ENCODE peak calls at places on chromosomes 1 and 21, in seven cellular contexts. One of them, this sample, is unnamed.

GRCh38 chr1:242209063-242209462 is 210.2 kb upstream of the MAP1LC3C start:
- DNase-seq in GM23248: no peak
- DNase-seq in hepatocyte: no peak
- DNase-seq in MM.1S: no peak
- DNase-seq in endothelial cell of umbilical vein: no peak
- DNase-seq in H1: no peak
- DNase-seq in K562: no peak
- DNase-seq in this sample: peak

GRCh38 chr21:43027846-43028731 is 47.5 kb downstream of the CBS start:
- DNase-seq in GM23248: no peak
- DNase-seq in hepatocyte: no peak
- DNase-seq in MM.1S: no peak
- DNase-seq in endothelial cell of umbilical vein: no peak
- DNase-seq in H1: no peak
- DNase-seq in K562: no peak
- DNase-seq in this sample: no peak

GRCh38 chr1:116733466-116734108 is 20.6 kb upstream of the CD2 start:
- DNase-seq in GM23248: no peak
- DNase-seq in hepatocyte: no peak
- DNase-seq in MM.1S: no peak
- DNase-seq in endothelial cell of umbilical vein: no peak
- DNase-seq in H1: no peak
- DNase-seq in K562: no peak
- DNase-seq in this sample: no peak

GRCh38 chr1:116311756-116312691 is 61.0 kb upstream of the ATP1A1 start:
- DNase-seq in GM23248: no peak
- DNase-seq in hepatocyte: peak
- DNase-seq in MM.1S: no peak
- DNase-seq in endothelial cell of umbilical vein: no peak
- DNase-seq in H1: no peak
- DNase-seq in K562: no peak
- DNase-seq in this sample: peak

GRCh38 chr1:19113362-19114092 is 96.5 kb downstream of the UBR4 start:
- DNase-seq in GM23248: peak
- DNase-seq in hepatocyte: peak
- DNase-seq in MM.1S: peak
- DNase-seq in endothelial cell of umbilical vein: peak
- DNase-seq in H1: peak
- DNase-seq in K562: peak
- DNase-seq in this sample: peak

GRCh38 chr1:39051956-39052355 is 25.8 kb downstream of the NDUFS5 start:
- DNase-seq in GM23248: no peak
- DNase-seq in hepatocyte: no peak
- DNase-seq in MM.1S: no peak
- DNase-seq in endothelial cell of umbilical vein: no peak
- DNase-seq in H1: peak
- DNase-seq in K562: no peak
- DNase-seq in this sample: peak

GRCh38 chr1:3539707-3540425 is 71.4 kb downstream of the MEGF6 start:
- DNase-seq in GM23248: peak
- DNase-seq in hepatocyte: no peak
- DNase-seq in MM.1S: peak
- DNase-seq in endothelial cell of umbilical vein: peak
- DNase-seq in H1: no peak
- DNase-seq in K562: no peak
- DNase-seq in this sample: no peak

GRCh38 chr21:25791321-25791720 is 56.5 kb downstream of the GABPA start:
- DNase-seq in GM23248: no peak
- DNase-seq in hepatocyte: no peak
- DNase-seq in MM.1S: no peak
- DNase-seq in endothelial cell of umbilical vein: no peak
- DNase-seq in H1: no peak
- DNase-seq in K562: no peak
- DNase-seq in this sample: no peak

GRCh38 chr21:45541221-45542039 is 810 bp downstream of the SLC19A1 start:
- DNase-seq in GM23248: peak
- DNase-seq in hepatocyte: peak
- DNase-seq in MM.1S: peak
- DNase-seq in endothelial cell of umbilical vein: peak
- DNase-seq in H1: no peak
- DNase-seq in K562: peak
- DNase-seq in this sample: no peak

GRCh38 chr1:160954158-160955104 is at the start of gene ITLN2:
- DNase-seq in GM23248: peak
- DNase-seq in hepatocyte: peak
- DNase-seq in MM.1S: peak
- DNase-seq in endothelial cell of umbilical vein: no peak
- DNase-seq in H1: no peak
- DNase-seq in K562: peak
- DNase-seq in this sample: peak

GRCh38 chr1:192709544-192709943 is 73.6 kb downstream of the RGS13 start:
- DNase-seq in GM23248: peak
- DNase-seq in hepatocyte: no peak
- DNase-seq in MM.1S: no peak
- DNase-seq in endothelial cell of umbilical vein: no peak
- DNase-seq in H1: no peak
- DNase-seq in K562: no peak
- DNase-seq in this sample: peak

GRCh38 chr1:228174482-228175315 is 9.1 kb downstream of the IBA57 start:
- DNase-seq in GM23248: peak
- DNase-seq in hepatocyte: no peak
- DNase-seq in MM.1S: no peak
- DNase-seq in endothelial cell of umbilical vein: no peak
- DNase-seq in H1: no peak
- DNase-seq in K562: peak
- DNase-seq in this sample: peak

DNA sequence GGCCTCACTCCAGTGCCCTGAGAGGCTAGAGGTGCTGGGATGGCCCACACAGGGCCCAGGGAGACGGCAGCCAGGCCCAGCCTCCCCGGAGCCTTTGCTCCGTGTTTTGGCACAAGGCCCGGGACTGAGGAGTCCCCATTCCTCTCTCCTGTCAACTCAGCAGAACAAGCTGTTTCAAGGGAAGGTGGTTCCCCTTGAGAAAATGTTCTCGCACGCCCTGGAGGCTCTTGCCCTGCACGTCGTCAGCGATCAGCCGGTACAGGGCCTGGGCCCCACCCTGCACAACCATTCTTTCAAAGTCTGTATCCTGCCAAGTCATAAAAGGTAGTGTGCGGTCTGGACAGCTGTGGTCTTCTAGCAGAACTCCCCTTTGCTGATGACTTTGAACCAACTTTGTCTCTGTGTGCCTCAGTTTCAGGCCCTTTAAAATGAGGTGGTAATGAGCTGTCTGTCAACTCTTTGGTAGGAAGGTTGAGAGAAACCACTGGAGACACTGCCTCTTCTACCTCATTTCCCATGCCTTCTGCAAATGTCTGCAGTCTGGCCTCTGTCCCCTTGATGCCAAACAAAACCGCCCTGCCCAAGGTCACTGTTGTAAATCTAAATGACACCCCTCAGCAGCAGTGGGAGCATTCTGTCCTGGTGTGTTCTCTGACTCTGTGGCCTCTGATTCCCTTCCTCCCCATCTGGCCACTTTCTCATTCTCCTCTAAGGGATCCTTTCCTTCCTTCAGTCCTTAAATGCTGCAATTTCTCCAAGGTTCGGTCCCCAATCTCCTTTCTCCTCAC is 138.6 kb upstream of the JUN start:
- DNase-seq in GM23248: no peak
- DNase-seq in hepatocyte: peak
- DNase-seq in MM.1S: peak
- DNase-seq in endothelial cell of umbilical vein: no peak
- DNase-seq in H1: no peak
- DNase-seq in K562: no peak
- DNase-seq in this sample: no peak
- H3K27ac ChIP-seq in GM23248: no peak
- H3K27ac ChIP-seq in hepatocyte: peak
- H3K27ac ChIP-seq in MM.1S: peak
- H3K27ac ChIP-seq in endothelial cell of umbilical vein: no peak
- H3K27ac ChIP-seq in H1: no peak
- H3K27ac ChIP-seq in K562: no peak
- H3K27ac ChIP-seq in this sample: no peak

GRCh38 chr1:155278689-155279160 is 1.5 kb downstream of the HCN3 start:
- DNase-seq in GM23248: peak
- DNase-seq in hepatocyte: no peak
- DNase-seq in MM.1S: no peak
- DNase-seq in endothelial cell of umbilical vein: no peak
- DNase-seq in H1: no peak
- DNase-seq in K562: no peak
- DNase-seq in this sample: no peak
- H3K4me2 ChIP-seq in GM23248: peak
- H3K4me2 ChIP-seq in hepatocyte: peak
- H3K4me2 ChIP-seq in MM.1S: peak
- H3K4me2 ChIP-seq in endothelial cell of umbilical vein: peak
- H3K4me2 ChIP-seq in H1: peak
- H3K4me2 ChIP-seq in K562: peak
- H3K4me2 ChIP-seq in this sample: peak

DNA sequence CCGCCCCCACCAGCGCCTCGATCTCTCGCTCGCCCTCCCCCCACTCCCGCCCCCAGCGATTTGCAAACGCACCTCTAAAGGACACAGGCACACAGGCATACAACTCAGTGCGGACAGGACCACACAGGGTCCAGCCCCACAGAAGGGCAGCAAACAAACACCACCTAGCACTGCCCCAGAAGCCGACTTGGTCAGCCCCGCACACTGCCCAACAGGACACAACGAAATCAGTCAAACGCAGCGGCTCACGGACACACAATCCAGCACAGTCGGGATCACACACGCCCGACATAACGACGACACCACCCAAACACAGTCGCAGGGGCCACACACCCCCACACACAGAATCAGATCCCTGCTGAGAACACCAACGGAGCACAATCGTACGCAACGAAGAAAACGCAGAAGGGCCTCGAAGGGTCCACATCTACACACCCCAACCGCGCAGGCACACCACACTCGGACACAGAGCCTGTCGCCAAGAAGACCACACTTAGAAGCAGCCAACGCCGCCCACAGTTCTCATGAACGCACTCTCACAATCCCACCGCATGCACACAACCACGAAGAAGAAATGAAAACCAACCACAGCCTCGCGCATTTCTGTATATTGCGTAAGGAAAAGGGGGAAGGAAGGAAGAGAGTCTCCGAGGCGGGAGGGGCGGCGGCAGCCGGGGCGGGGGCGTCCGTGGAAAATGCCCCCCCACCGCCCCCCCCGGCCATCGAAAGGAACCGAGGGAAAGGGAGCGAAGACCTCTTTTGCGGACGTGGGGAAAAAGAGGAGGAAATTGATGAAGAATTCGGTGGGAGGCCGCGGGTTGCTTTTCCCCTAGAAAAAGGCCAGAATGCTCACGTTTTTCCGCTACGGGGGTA is 475 bp downstream of the TAL1 start:
- DNase-seq in GM23248: peak
- DNase-seq in hepatocyte: peak
- DNase-seq in MM.1S: no peak
- DNase-seq in endothelial cell of umbilical vein: peak
- DNase-seq in H1: no peak
- DNase-seq in K562: peak
- DNase-seq in this sample: peak
- TF ChIP-seq EZH2 in GM23248: peak
- TF ChIP-seq EZH2 in hepatocyte: peak
- TF ChIP-seq EZH2 in MM.1S: no peak
- TF ChIP-seq EZH2 in endothelial cell of umbilical vein: no peak
- TF ChIP-seq EZH2 in H1: peak
- TF ChIP-seq EZH2 in K562: no peak
- TF ChIP-seq EZH2 in this sample: peak

DNA sequence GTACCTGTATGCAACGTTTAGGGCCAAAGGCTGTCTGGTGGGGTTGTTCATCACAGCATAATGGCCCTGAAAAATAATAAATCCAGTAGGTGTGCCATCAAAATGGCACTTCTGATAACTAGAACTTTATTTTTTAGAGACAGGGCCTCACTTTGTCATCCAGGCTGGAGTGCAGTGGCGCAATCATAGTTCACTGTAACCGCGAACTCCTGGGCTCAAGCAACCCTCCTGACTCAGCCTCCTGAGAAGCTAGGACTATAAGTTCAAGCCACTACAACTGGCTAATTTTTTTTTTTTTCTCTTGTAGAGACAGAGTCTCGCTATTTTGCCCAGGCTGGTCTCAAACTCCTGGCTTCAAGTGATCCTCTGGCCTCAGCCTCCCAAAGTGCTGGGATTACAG is 4.7 kb downstream of the SNAPIN start:
- DNase-seq in GM23248: peak
- DNase-seq in hepatocyte: no peak
- DNase-seq in MM.1S: no peak
- DNase-seq in endothelial cell of umbilical vein: no peak
- DNase-seq in H1: no peak
- DNase-seq in K562: no peak
- DNase-seq in this sample: no peak
- H3K27ac ChIP-seq in GM23248: peak
- H3K27ac ChIP-seq in hepatocyte: no peak
- H3K27ac ChIP-seq in MM.1S: no peak
- H3K27ac ChIP-seq in endothelial cell of umbilical vein: no peak
- H3K27ac ChIP-seq in H1: no peak
- H3K27ac ChIP-seq in K562: no peak
- H3K27ac ChIP-seq in this sample: no peak

GRCh38 chr1:64655861-64656260 is 89.0 kb upstream of the RAVER2 start:
- DNase-seq in GM23248: no peak
- DNase-seq in hepatocyte: no peak
- DNase-seq in MM.1S: no peak
- DNase-seq in endothelial cell of umbilical vein: no peak
- DNase-seq in H1: no peak
- DNase-seq in K562: no peak
- DNase-seq in this sample: no peak
- H3K4me2 ChIP-seq in GM23248: no peak
- H3K4me2 ChIP-seq in hepatocyte: no peak
- H3K4me2 ChIP-seq in MM.1S: no peak
- H3K4me2 ChIP-seq in endothelial cell of umbilical vein: no peak
- H3K4me2 ChIP-seq in H1: no peak
- H3K4me2 ChIP-seq in K562: no peak
- H3K4me2 ChIP-seq in this sample: no peak

DNA sequence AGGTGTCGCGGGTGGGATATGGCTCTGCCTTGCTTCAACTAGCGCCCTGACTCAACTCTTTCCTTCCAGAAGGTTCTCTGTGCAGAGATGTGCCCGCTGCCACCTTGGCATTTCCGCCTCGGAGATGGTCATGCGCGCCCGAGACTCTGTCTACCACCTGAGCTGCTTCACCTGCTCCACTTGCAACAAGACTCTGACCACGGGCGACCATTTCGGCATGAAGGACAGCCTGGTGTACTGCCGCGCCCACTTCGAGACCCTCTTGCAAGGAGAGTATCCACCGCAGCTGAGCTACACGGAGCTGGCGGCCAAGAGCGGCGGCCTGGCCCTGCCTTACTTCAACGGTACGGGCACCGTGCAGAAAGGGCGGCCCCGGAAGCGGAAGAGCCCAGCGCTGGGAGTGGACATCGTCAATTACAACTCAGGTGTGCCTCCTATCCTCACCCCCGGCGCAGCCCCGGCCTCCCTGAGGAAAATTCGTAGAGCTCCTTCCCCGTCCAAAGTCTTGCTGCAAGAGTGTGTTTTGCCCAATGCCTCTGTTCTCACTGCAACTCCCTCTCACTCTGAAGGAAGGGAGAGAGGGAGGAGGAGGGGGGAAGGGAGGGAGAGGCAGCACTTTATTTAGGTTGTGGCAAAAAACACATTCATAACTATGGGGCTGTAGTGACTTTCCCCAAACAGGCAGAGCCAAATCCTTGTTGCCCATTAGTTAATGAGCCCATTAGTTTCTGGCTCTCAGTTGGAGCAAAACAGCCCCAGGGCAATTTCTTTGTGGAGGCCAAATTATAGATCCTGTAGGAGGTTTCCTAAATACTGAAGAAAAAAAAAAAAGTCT is 4.3 kb downstream of the LHX9 start:
- DNase-seq in GM23248: no peak
- DNase-seq in hepatocyte: peak
- DNase-seq in MM.1S: no peak
- DNase-seq in endothelial cell of umbilical vein: no peak
- DNase-seq in H1: no peak
- DNase-seq in K562: no peak
- DNase-seq in this sample: peak
- TF ChIP-seq EZH2 in GM23248: no peak
- TF ChIP-seq EZH2 in hepatocyte: no peak
- TF ChIP-seq EZH2 in MM.1S: no peak
- TF ChIP-seq EZH2 in endothelial cell of umbilical vein: no peak
- TF ChIP-seq EZH2 in H1: peak
- TF ChIP-seq EZH2 in K562: no peak
- TF ChIP-seq EZH2 in this sample: peak

This sample was measured in neural progenitor cell.